ENCODE peak calls at places on chromosomes 2 and 18, in eight cellular contexts. One of them, this sample, is unnamed.

GRCh38 chr2:226063704-226064390 is 664.3 kb downstream of the NYAP2 start:
- DNase-seq in HCT116: peak
- DNase-seq in GM23248: peak
- DNase-seq in hepatocyte: no peak
- DNase-seq in K562: no peak
- DNase-seq in PC-9: no peak
- DNase-seq in mammary epithelial cell: peak
- DNase-seq in fibroblast of lung: peak
- DNase-seq in this sample: no peak

GRCh38 chr2:232632904-232633412 is 446 bp upstream of the EFHD1 start:
- DNase-seq in HCT116: no peak
- DNase-seq in GM23248: peak
- DNase-seq in hepatocyte: peak
- DNase-seq in K562: no peak
- DNase-seq in PC-9: no peak
- DNase-seq in mammary epithelial cell: no peak
- DNase-seq in fibroblast of lung: peak
- DNase-seq in this sample: no peak

GRCh38 chr2:59177748-59178147 is 936.6 kb upstream of the FANCL start:
- DNase-seq in HCT116: no peak
- DNase-seq in GM23248: no peak
- DNase-seq in hepatocyte: no peak
- DNase-seq in K562: no peak
- DNase-seq in PC-9: no peak
- DNase-seq in mammary epithelial cell: no peak
- DNase-seq in fibroblast of lung: no peak
- DNase-seq in this sample: no peak

GRCh38 chr2:56127773-56128170 is 56.0 kb upstream of the CCDC85A start:
- DNase-seq in HCT116: no peak
- DNase-seq in GM23248: peak
- DNase-seq in hepatocyte: no peak
- DNase-seq in K562: no peak
- DNase-seq in PC-9: no peak
- DNase-seq in mammary epithelial cell: no peak
- DNase-seq in fibroblast of lung: no peak
- DNase-seq in this sample: no peak

GRCh38 chr2:63721082-63721424 is 120.6 kb upstream of the UGP2 start:
- DNase-seq in HCT116: no peak
- DNase-seq in GM23248: no peak
- DNase-seq in hepatocyte: no peak
- DNase-seq in K562: no peak
- DNase-seq in PC-9: no peak
- DNase-seq in mammary epithelial cell: no peak
- DNase-seq in fibroblast of lung: no peak
- DNase-seq in this sample: no peak

GRCh38 chr18:35122586-35123224 is 81.5 kb downstream of the MAPRE2 start:
- DNase-seq in HCT116: no peak
- DNase-seq in GM23248: no peak
- DNase-seq in hepatocyte: peak
- DNase-seq in K562: peak
- DNase-seq in PC-9: no peak
- DNase-seq in mammary epithelial cell: no peak
- DNase-seq in fibroblast of lung: peak
- DNase-seq in this sample: no peak

GRCh38 chr2:11546072-11546471 is 12.2 kb downstream of the GREB1 start:
- DNase-seq in HCT116: no peak
- DNase-seq in GM23248: no peak
- DNase-seq in hepatocyte: no peak
- DNase-seq in K562: no peak
- DNase-seq in PC-9: no peak
- DNase-seq in mammary epithelial cell: no peak
- DNase-seq in fibroblast of lung: no peak
- DNase-seq in this sample: no peak

GRCh38 chr2:24124003-24124585 is 825 bp downstream of the FAM228B start:
- DNase-seq in HCT116: no peak
- DNase-seq in GM23248: peak
- DNase-seq in hepatocyte: no peak
- DNase-seq in K562: no peak
- DNase-seq in PC-9: no peak
- DNase-seq in mammary epithelial cell: peak
- DNase-seq in fibroblast of lung: peak
- DNase-seq in this sample: no peak

GRCh38 chr2:111694690-111695089 is 189.3 kb downstream of the ANAPC1 start:
- DNase-seq in HCT116: no peak
- DNase-seq in GM23248: peak
- DNase-seq in hepatocyte: no peak
- DNase-seq in K562: no peak
- DNase-seq in PC-9: no peak
- DNase-seq in mammary epithelial cell: peak
- DNase-seq in fibroblast of lung: peak
- DNase-seq in this sample: no peak

GRCh38 chr2:130828461-130828860 is 8.3 kb upstream of the ARHGEF4 start:
- DNase-seq in HCT116: no peak
- DNase-seq in GM23248: no peak
- DNase-seq in hepatocyte: no peak
- DNase-seq in K562: no peak
- DNase-seq in PC-9: peak
- DNase-seq in mammary epithelial cell: peak
- DNase-seq in fibroblast of lung: no peak
- DNase-seq in this sample: no peak

GRCh38 chr18:30748541-30748940 is 294.0 kb downstream of the DSC3 start:
- DNase-seq in HCT116: no peak
- DNase-seq in GM23248: no peak
- DNase-seq in hepatocyte: no peak
- DNase-seq in K562: no peak
- DNase-seq in PC-9: no peak
- DNase-seq in mammary epithelial cell: no peak
- DNase-seq in fibroblast of lung: no peak
- DNase-seq in this sample: no peak

GRCh38 chr18:45050712-45051639 is 370.3 kb downstream of the SETBP1 start:
- DNase-seq in HCT116: no peak
- DNase-seq in GM23248: peak
- DNase-seq in hepatocyte: peak
- DNase-seq in K562: peak
- DNase-seq in PC-9: no peak
- DNase-seq in mammary epithelial cell: peak
- DNase-seq in fibroblast of lung: peak
- DNase-seq in this sample: no peak

GRCh38 chr2:57959380-57959779 is 87.2 kb upstream of the VRK2 start:
- DNase-seq in HCT116: no peak
- DNase-seq in GM23248: no peak
- DNase-seq in hepatocyte: no peak
- DNase-seq in K562: no peak
- DNase-seq in PC-9: no peak
- DNase-seq in mammary epithelial cell: no peak
- DNase-seq in fibroblast of lung: no peak
- DNase-seq in this sample: no peak

GRCh38 chr2:128746356-128746755 is 427.7 kb upstream of the HS6ST1 start:
- DNase-seq in HCT116: no peak
- DNase-seq in GM23248: no peak
- DNase-seq in hepatocyte: peak
- DNase-seq in K562: no peak
- DNase-seq in PC-9: no peak
- DNase-seq in mammary epithelial cell: peak
- DNase-seq in fibroblast of lung: peak
- DNase-seq in this sample: no peak

GRCh38 chr2:72222829-72223564 is 75.3 kb upstream of the CYP26B1 start:
- DNase-seq in HCT116: no peak
- DNase-seq in GM23248: peak
- DNase-seq in hepatocyte: no peak
- DNase-seq in K562: no peak
- DNase-seq in PC-9: no peak
- DNase-seq in mammary epithelial cell: peak
- DNase-seq in fibroblast of lung: peak
- DNase-seq in this sample: peak

GRCh38 chr2:11659866-11660265 is 10.1 kb downstream of the NTSR2 start:
- DNase-seq in HCT116: no peak
- DNase-seq in GM23248: no peak
- DNase-seq in hepatocyte: no peak
- DNase-seq in K562: no peak
- DNase-seq in PC-9: no peak
- DNase-seq in mammary epithelial cell: no peak
- DNase-seq in fibroblast of lung: no peak
- DNase-seq in this sample: no peak

GRCh38 chr18:49212819-49213218 is 247.6 kb downstream of the DYM start:
- DNase-seq in HCT116: no peak
- DNase-seq in GM23248: peak
- DNase-seq in hepatocyte: no peak
- DNase-seq in K562: no peak
- DNase-seq in PC-9: no peak
- DNase-seq in mammary epithelial cell: peak
- DNase-seq in fibroblast of lung: peak
- DNase-seq in this sample: no peak

GRCh38 chr18:50307738-50308470 is 20.4 kb upstream of the CXXC1 start:
- DNase-seq in HCT116: no peak
- DNase-seq in GM23248: peak
- DNase-seq in hepatocyte: peak
- DNase-seq in K562: peak
- DNase-seq in PC-9: peak
- DNase-seq in mammary epithelial cell: peak
- DNase-seq in fibroblast of lung: peak
- DNase-seq in this sample: peak

GRCh38 chr18:50311573-50312106 is 24.1 kb upstream of the CXXC1 start:
- DNase-seq in HCT116: no peak
- DNase-seq in GM23248: no peak
- DNase-seq in hepatocyte: no peak
- DNase-seq in K562: no peak
- DNase-seq in PC-9: no peak
- DNase-seq in mammary epithelial cell: no peak
- DNase-seq in fibroblast of lung: no peak
- DNase-seq in this sample: no peak

GRCh38 chr18:50307400-50307737 is 19.9 kb upstream of the CXXC1 start:
- DNase-seq in HCT116: no peak
- DNase-seq in GM23248: no peak
- DNase-seq in hepatocyte: no peak
- DNase-seq in K562: no peak
- DNase-seq in PC-9: no peak
- DNase-seq in mammary epithelial cell: no peak
- DNase-seq in fibroblast of lung: no peak
- DNase-seq in this sample: no peak

GRCh38 chr18:50310080-50310479 is 22.6 kb upstream of the CXXC1 start:
- DNase-seq in HCT116: no peak
- DNase-seq in GM23248: no peak
- DNase-seq in hepatocyte: no peak
- DNase-seq in K562: no peak
- DNase-seq in PC-9: no peak
- DNase-seq in mammary epithelial cell: no peak
- DNase-seq in fibroblast of lung: no peak
- DNase-seq in this sample: no peak

DNA sequence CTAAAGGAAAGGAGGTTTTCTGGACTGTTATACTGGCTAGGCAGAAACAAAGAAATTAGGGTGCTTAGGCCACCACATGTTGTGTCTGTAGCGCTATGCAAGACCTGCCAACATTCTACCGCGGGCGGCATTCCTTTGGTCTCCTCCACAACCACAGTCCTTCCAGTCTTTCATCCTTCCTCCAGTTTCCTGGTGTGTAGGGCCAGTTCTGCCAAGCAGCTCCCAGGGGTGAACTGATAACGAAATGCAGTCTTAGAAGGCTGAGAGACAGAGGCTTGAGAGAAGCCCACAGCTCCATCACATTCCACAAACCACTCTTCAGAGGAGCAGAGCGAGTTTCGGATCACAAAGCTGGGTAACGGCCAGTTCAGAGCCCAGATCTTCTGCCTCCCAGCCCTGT is 19.5 kb upstream of the CXXC1 start:
- DNase-seq in HCT116: no peak
- DNase-seq in GM23248: peak
- DNase-seq in hepatocyte: no peak
- DNase-seq in K562: peak
- DNase-seq in PC-9: no peak
- DNase-seq in mammary epithelial cell: no peak
- DNase-seq in fibroblast of lung: peak
- DNase-seq in this sample: no peak
- H3K4me3 ChIP-seq in HCT116: no peak
- H3K4me3 ChIP-seq in GM23248: peak
- H3K4me3 ChIP-seq in hepatocyte: no peak
- H3K4me3 ChIP-seq in K562: no peak
- H3K4me3 ChIP-seq in PC-9: peak
- H3K4me3 ChIP-seq in mammary epithelial cell: peak
- H3K4me3 ChIP-seq in fibroblast of lung: peak
- H3K4me3 ChIP-seq in this sample: peak

DNA sequence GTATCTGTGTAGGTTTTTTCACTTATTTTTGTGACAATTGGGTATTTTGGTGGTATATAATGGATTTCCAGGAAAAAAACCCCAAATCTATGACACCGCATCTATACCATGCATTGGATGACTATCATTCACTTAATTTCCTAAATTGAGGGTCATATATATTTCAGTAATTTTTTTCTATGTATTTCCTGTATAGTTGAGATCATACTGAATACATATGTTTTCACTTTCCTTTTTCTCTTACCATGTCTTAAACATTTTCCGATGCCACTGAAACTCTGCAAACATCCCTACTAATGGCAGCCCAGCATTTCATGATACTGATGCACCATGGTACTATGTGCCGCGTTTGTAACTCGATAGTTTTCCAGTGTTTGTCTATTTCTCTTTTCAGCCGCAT is 40.4 kb downstream of the CDKL4 start:
- DNase-seq in HCT116: no peak
- DNase-seq in GM23248: no peak
- DNase-seq in hepatocyte: no peak
- DNase-seq in K562: no peak
- DNase-seq in PC-9: no peak
- DNase-seq in mammary epithelial cell: no peak
- DNase-seq in fibroblast of lung: no peak
- DNase-seq in this sample: no peak
- TF ChIP-seq EZH2 in HCT116: no peak
- TF ChIP-seq EZH2 in GM23248: no peak
- TF ChIP-seq EZH2 in hepatocyte: no peak
- TF ChIP-seq EZH2 in K562: no peak
- TF ChIP-seq EZH2 in PC-9: no peak
- TF ChIP-seq EZH2 in mammary epithelial cell: no peak
- TF ChIP-seq EZH2 in fibroblast of lung: no peak
- TF ChIP-seq EZH2 in this sample: no peak

DNA sequence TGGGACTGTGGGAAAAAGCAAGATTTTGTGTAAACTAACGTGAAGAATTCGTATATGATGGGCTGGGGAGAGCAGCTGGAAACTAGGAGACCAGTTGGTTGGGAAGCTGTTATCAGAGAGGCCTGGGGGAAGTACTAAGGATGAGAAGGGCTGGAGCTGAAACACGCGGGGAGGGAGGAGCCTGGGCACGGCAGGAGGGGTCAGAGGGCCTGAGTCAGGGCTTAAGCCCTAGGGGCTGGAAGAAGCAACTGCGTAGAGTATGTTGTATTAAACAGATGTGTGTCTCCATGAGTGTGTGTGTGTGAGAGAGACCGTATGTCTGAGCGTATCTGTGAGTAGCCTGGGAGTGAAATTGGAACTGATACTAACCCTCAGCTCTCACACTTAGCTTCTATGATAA is 8.4 kb downstream of the POMC start:
- DNase-seq in HCT116: no peak
- DNase-seq in GM23248: peak
- DNase-seq in hepatocyte: peak
- DNase-seq in K562: peak
- DNase-seq in PC-9: no peak
- DNase-seq in mammary epithelial cell: no peak
- DNase-seq in fibroblast of lung: no peak
- DNase-seq in this sample: no peak
- H3K4me3 ChIP-seq in HCT116: no peak
- H3K4me3 ChIP-seq in GM23248: no peak
- H3K4me3 ChIP-seq in hepatocyte: no peak
- H3K4me3 ChIP-seq in K562: no peak
- H3K4me3 ChIP-seq in PC-9: no peak
- H3K4me3 ChIP-seq in mammary epithelial cell: no peak
- H3K4me3 ChIP-seq in fibroblast of lung: no peak
- H3K4me3 ChIP-seq in this sample: no peak

GRCh38 chr2:80303825-80304521 is 579 bp downstream of the LRRTM1 start:
- DNase-seq in HCT116: no peak
- DNase-seq in GM23248: peak
- DNase-seq in hepatocyte: no peak
- DNase-seq in K562: peak
- DNase-seq in PC-9: no peak
- DNase-seq in mammary epithelial cell: no peak
- DNase-seq in fibroblast of lung: peak
- DNase-seq in this sample: no peak
- TF ChIP-seq EZH2 in HCT116: no peak
- TF ChIP-seq EZH2 in GM23248: peak
- TF ChIP-seq EZH2 in hepatocyte: peak
- TF ChIP-seq EZH2 in K562: no peak
- TF ChIP-seq EZH2 in PC-9: no peak
- TF ChIP-seq EZH2 in mammary epithelial cell: no peak
- TF ChIP-seq EZH2 in fibroblast of lung: peak
- TF ChIP-seq EZH2 in this sample: no peak